ENCODE peak calls at places on chromosomes 4 and X, in six cellular contexts. One of them, this sample, is unnamed.

GRCh38 chrX:106208154-106208553 is 40.0 kb downstream of the PWWP3B start:
- DNase-seq in foreskin fibroblast: no peak
- DNase-seq in colonic mucosa: no peak
- DNase-seq in tibial artery: no peak
- DNase-seq in right lobe of liver: no peak
- DNase-seq in suprapubic skin: no peak
- DNase-seq in this sample: no peak

GRCh38 chrX:29841750-29842149 is 373.6 kb upstream of the MAGEB2 start:
- DNase-seq in foreskin fibroblast: peak
- DNase-seq in tibial artery: no peak
- DNase-seq in right lobe of liver: no peak
- DNase-seq in colonic mucosa: no peak
- DNase-seq in suprapubic skin: no peak
- DNase-seq in this sample: no peak

GRCh38 chr4:38759077-38759789 is 23.6 kb downstream of the TLR10 start:
- DNase-seq in colonic mucosa: peak
- DNase-seq in foreskin fibroblast: peak
- DNase-seq in tibial artery: peak
- DNase-seq in suprapubic skin: no peak
- DNase-seq in right lobe of liver: no peak
- DNase-seq in this sample: peak

GRCh38 chr4:76803522-76803921 is 94.4 kb downstream of the SOWAHB start:
- DNase-seq in colonic mucosa: no peak
- DNase-seq in suprapubic skin: no peak
- DNase-seq in foreskin fibroblast: peak
- DNase-seq in right lobe of liver: no peak
- DNase-seq in tibial artery: no peak
- DNase-seq in this sample: peak

GRCh38 chrX:54447461-54447860 is 7.3 kb downstream of the TSR2 start:
- DNase-seq in colonic mucosa: no peak
- DNase-seq in right lobe of liver: no peak
- DNase-seq in suprapubic skin: no peak
- DNase-seq in foreskin fibroblast: peak
- DNase-seq in tibial artery: no peak
- DNase-seq in this sample: no peak

GRCh38 chr4:101104264-101105052 is 242.9 kb downstream of the PPP3CA start:
- DNase-seq in tibial artery: no peak
- DNase-seq in foreskin fibroblast: no peak
- DNase-seq in colonic mucosa: no peak
- DNase-seq in suprapubic skin: no peak
- DNase-seq in right lobe of liver: no peak
- DNase-seq in this sample: no peak

GRCh38 chr4:150720973-150721518 is 139.1 kb downstream of the MAB21L2 start:
- DNase-seq in colonic mucosa: no peak
- DNase-seq in tibial artery: no peak
- DNase-seq in right lobe of liver: no peak
- DNase-seq in foreskin fibroblast: no peak
- DNase-seq in suprapubic skin: no peak
- DNase-seq in this sample: no peak

GRCh38 chrX:153626863-153627674 is 19.9 kb upstream of the DUSP9 start:
- DNase-seq in suprapubic skin: no peak
- DNase-seq in right lobe of liver: peak
- DNase-seq in colonic mucosa: no peak
- DNase-seq in tibial artery: no peak
- DNase-seq in foreskin fibroblast: no peak
- DNase-seq in this sample: no peak

GRCh38 chrX:30971761-30972603 is 82.9 kb upstream of the TAB3 start:
- DNase-seq in tibial artery: no peak
- DNase-seq in suprapubic skin: no peak
- DNase-seq in colonic mucosa: peak
- DNase-seq in foreskin fibroblast: peak
- DNase-seq in right lobe of liver: no peak
- DNase-seq in this sample: peak

GRCh38 chr4:169818063-169818679 is 60.4 kb upstream of the HPF1 start:
- DNase-seq in colonic mucosa: no peak
- DNase-seq in foreskin fibroblast: no peak
- DNase-seq in right lobe of liver: no peak
- DNase-seq in tibial artery: no peak
- DNase-seq in suprapubic skin: no peak
- DNase-seq in this sample: no peak

GRCh38 chrX:19602866-19603620 is 87.7 kb upstream of the MAP3K15 start:
- DNase-seq in right lobe of liver: no peak
- DNase-seq in suprapubic skin: no peak
- DNase-seq in foreskin fibroblast: peak
- DNase-seq in colonic mucosa: no peak
- DNase-seq in tibial artery: peak
- DNase-seq in this sample: no peak

GRCh38 chr4:41734366-41734765 is 14.2 kb downstream of the PHOX2B start:
- DNase-seq in suprapubic skin: no peak
- DNase-seq in foreskin fibroblast: no peak
- DNase-seq in right lobe of liver: no peak
- DNase-seq in colonic mucosa: no peak
- DNase-seq in tibial artery: no peak
- DNase-seq in this sample: peak

GRCh38 chrX:10519761-10520160 is 100.6 kb downstream of the MID1 start:
- DNase-seq in foreskin fibroblast: no peak
- DNase-seq in colonic mucosa: no peak
- DNase-seq in suprapubic skin: no peak
- DNase-seq in right lobe of liver: no peak
- DNase-seq in tibial artery: no peak
- DNase-seq in this sample: no peak

GRCh38 chrX:18674417-18674787 is 2.5 kb upstream of the RS1 start:
- DNase-seq in suprapubic skin: peak
- DNase-seq in foreskin fibroblast: no peak
- DNase-seq in right lobe of liver: peak
- DNase-seq in colonic mucosa: peak
- DNase-seq in tibial artery: peak
- DNase-seq in this sample: no peak

GRCh38 chrX:11628399-11628798 is 37.3 kb downstream of the ARHGAP6 start:
- DNase-seq in colonic mucosa: no peak
- DNase-seq in right lobe of liver: no peak
- DNase-seq in tibial artery: no peak
- DNase-seq in foreskin fibroblast: no peak
- DNase-seq in suprapubic skin: no peak
- DNase-seq in this sample: no peak

GRCh38 chr4:41176357-41176756 is 38.0 kb downstream of the APBB2 start:
- DNase-seq in colonic mucosa: no peak
- DNase-seq in suprapubic skin: no peak
- DNase-seq in right lobe of liver: no peak
- DNase-seq in foreskin fibroblast: no peak
- DNase-seq in tibial artery: no peak
- DNase-seq in this sample: no peak

GRCh38 chrX:125762954-125763353 is 403.1 kb downstream of the DCAF12L2 start:
- DNase-seq in colonic mucosa: no peak
- DNase-seq in suprapubic skin: no peak
- DNase-seq in foreskin fibroblast: no peak
- DNase-seq in right lobe of liver: no peak
- DNase-seq in tibial artery: no peak
- DNase-seq in this sample: no peak

GRCh38 chrX:125758819-125759218 is 407.3 kb downstream of the DCAF12L2 start:
- DNase-seq in right lobe of liver: no peak
- DNase-seq in tibial artery: no peak
- DNase-seq in colonic mucosa: no peak
- DNase-seq in foreskin fibroblast: no peak
- DNase-seq in suprapubic skin: no peak
- DNase-seq in this sample: no peak

GRCh38 chrX:125757794-125758564 is 408.1 kb downstream of the DCAF12L2 start:
- DNase-seq in foreskin fibroblast: no peak
- DNase-seq in tibial artery: peak
- DNase-seq in suprapubic skin: no peak
- DNase-seq in colonic mucosa: no peak
- DNase-seq in right lobe of liver: no peak
- DNase-seq in this sample: no peak
- H3K4me3 ChIP-seq in foreskin fibroblast: no peak
- H3K4me3 ChIP-seq in tibial artery: peak
- H3K4me3 ChIP-seq in suprapubic skin: no peak
- H3K4me3 ChIP-seq in colonic mucosa: no peak
- H3K4me3 ChIP-seq in right lobe of liver: no peak
- H3K4me3 ChIP-seq in this sample: no peak

GRCh38 chrX:74492720-74493201 is 71.5 kb downstream of the SLC16A2 start:
- DNase-seq in tibial artery: no peak
- DNase-seq in suprapubic skin: no peak
- DNase-seq in colonic mucosa: no peak
- DNase-seq in right lobe of liver: no peak
- DNase-seq in foreskin fibroblast: no peak
- DNase-seq in this sample: no peak
- TF ChIP-seq CTCF in tibial artery: no peak
- TF ChIP-seq CTCF in suprapubic skin: no peak
- TF ChIP-seq CTCF in colonic mucosa: no peak
- TF ChIP-seq CTCF in right lobe of liver: peak
- TF ChIP-seq CTCF in foreskin fibroblast: no peak
- TF ChIP-seq CTCF in this sample: peak

DNA sequence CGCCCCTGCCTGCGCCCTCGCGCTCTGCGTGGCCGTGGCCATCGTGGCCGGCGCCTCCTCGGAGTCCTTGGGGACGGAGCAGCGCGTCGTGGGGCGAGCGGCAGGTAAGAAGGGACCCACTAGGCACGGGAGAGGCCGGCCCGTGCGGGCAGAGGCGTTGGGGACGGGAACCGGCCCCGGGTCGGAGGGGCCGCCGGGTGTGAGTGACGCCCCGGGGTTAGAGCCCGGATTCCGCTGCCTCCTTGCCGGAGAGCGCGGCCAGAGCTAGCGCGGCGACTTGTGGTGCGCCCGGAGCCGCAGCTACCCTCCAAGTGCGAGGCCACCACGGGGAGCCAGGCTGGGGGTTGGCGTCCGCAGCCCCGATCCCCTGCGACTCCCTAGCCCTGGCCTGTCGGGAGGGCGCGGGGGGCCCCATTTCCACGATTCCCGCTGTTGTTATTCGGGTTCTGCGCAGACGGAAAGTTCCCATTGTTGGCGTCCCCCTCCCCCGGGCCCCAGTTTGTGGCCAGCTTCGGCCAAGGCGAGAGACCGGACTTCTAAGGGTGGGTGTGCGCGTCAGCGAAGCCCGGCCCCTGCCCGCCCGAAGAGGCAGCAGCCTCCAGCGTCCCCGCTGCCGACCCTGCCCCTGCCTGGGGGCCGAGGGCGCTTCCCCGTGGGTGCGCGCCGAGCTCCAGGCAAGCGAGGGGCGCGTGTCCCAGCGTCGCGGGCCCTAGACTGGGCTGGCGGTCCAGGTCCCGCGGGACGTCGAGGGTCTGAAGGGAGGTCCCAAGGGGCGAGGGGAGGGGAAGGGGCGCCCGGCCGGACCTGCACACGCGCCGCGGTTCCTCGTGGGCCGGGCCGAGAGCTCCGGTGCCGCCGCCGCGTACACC is 1.1 kb downstream of the FGFR3 start:
- DNase-seq in tibial artery: no peak
- DNase-seq in suprapubic skin: no peak
- DNase-seq in colonic mucosa: no peak
- DNase-seq in right lobe of liver: no peak
- DNase-seq in foreskin fibroblast: no peak
- DNase-seq in this sample: no peak
- H3K4me3 ChIP-seq in tibial artery: peak
- H3K4me3 ChIP-seq in suprapubic skin: peak
- H3K4me3 ChIP-seq in colonic mucosa: peak
- H3K4me3 ChIP-seq in right lobe of liver: peak
- H3K4me3 ChIP-seq in foreskin fibroblast: peak
- H3K4me3 ChIP-seq in this sample: peak

GRCh38 chrX:55715847-55716246 is 1.7 kb upstream of the RRAGB start:
- DNase-seq in suprapubic skin: no peak
- DNase-seq in right lobe of liver: no peak
- DNase-seq in tibial artery: no peak
- DNase-seq in foreskin fibroblast: no peak
- DNase-seq in colonic mucosa: no peak
- DNase-seq in this sample: no peak
- TF ChIP-seq CTCF in suprapubic skin: no peak
- TF ChIP-seq CTCF in right lobe of liver: no peak
- TF ChIP-seq CTCF in tibial artery: no peak
- TF ChIP-seq CTCF in foreskin fibroblast: no peak
- TF ChIP-seq CTCF in colonic mucosa: no peak
- TF ChIP-seq CTCF in this sample: no peak

GRCh38 chr4:182449960-182450359 is 206.8 kb downstream of the TENM3 start:
- DNase-seq in suprapubic skin: no peak
- DNase-seq in foreskin fibroblast: no peak
- DNase-seq in colonic mucosa: no peak
- DNase-seq in right lobe of liver: no peak
- DNase-seq in tibial artery: no peak
- DNase-seq in this sample: no peak
- H3K4me3 ChIP-seq in suprapubic skin: peak
- H3K4me3 ChIP-seq in foreskin fibroblast: peak
- H3K4me3 ChIP-seq in colonic mucosa: no peak
- H3K4me3 ChIP-seq in right lobe of liver: no peak
- H3K4me3 ChIP-seq in tibial artery: peak
- H3K4me3 ChIP-seq in this sample: peak

DNA sequence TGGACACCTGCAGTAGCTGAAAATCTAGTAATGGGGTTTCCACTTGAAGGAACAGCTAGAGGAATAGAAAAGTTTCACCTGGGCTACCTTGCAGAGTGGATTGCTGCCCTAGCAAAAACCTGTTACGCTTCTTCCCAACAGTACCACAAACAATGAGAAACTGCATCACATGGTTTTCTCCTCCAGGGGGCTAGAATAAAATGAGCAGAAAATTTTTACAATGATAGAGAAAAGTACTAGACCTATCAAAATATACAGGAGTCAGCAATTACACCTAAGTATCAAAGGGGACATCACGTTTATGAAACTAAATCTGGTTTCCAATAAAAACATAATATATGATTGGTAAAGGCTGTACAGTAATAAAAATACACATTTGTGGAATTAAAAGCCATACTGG is 423.1 kb upstream of the PITX2 start:
- DNase-seq in foreskin fibroblast: no peak
- DNase-seq in tibial artery: no peak
- DNase-seq in colonic mucosa: no peak
- DNase-seq in right lobe of liver: no peak
- DNase-seq in suprapubic skin: no peak
- DNase-seq in this sample: no peak
- TF ChIP-seq CTCF in foreskin fibroblast: no peak
- TF ChIP-seq CTCF in tibial artery: no peak
- TF ChIP-seq CTCF in colonic mucosa: no peak
- TF ChIP-seq CTCF in right lobe of liver: peak
- TF ChIP-seq CTCF in suprapubic skin: no peak
- TF ChIP-seq CTCF in this sample: no peak

GRCh38 chr4:185529413-185529812 is 5.9 kb downstream of the PDLIM3 start:
- DNase-seq in foreskin fibroblast: no peak
- DNase-seq in suprapubic skin: no peak
- DNase-seq in tibial artery: no peak
- DNase-seq in colonic mucosa: no peak
- DNase-seq in right lobe of liver: no peak
- DNase-seq in this sample: no peak

GRCh38 chr4:185532795-185533324 is 2.4 kb downstream of the PDLIM3 start:
- DNase-seq in suprapubic skin: no peak
- DNase-seq in foreskin fibroblast: no peak
- DNase-seq in tibial artery: no peak
- DNase-seq in right lobe of liver: no peak
- DNase-seq in colonic mucosa: no peak
- DNase-seq in this sample: no peak

GRCh38 chr4:185534850-185535761 is at the start of gene PDLIM3:
- DNase-seq in tibial artery: peak
- DNase-seq in right lobe of liver: peak
- DNase-seq in suprapubic skin: peak
- DNase-seq in colonic mucosa: peak
- DNase-seq in foreskin fibroblast: no peak
- DNase-seq in this sample: no peak

GRCh38 chr4:185534534-185534849 is 815 bp downstream of the PDLIM3 start:
- DNase-seq in foreskin fibroblast: no peak
- DNase-seq in suprapubic skin: no peak
- DNase-seq in colonic mucosa: no peak
- DNase-seq in right lobe of liver: no peak
- DNase-seq in tibial artery: no peak
- DNase-seq in this sample: no peak

GRCh38 chr4:185532327-185532726 is 3.0 kb downstream of the PDLIM3 start:
- DNase-seq in tibial artery: peak
- DNase-seq in suprapubic skin: no peak
- DNase-seq in colonic mucosa: no peak
- DNase-seq in right lobe of liver: no peak
- DNase-seq in foreskin fibroblast: no peak
- DNase-seq in this sample: no peak
- H3K4me3 ChIP-seq in tibial artery: peak
- H3K4me3 ChIP-seq in suprapubic skin: no peak
- H3K4me3 ChIP-seq in colonic mucosa: no peak
- H3K4me3 ChIP-seq in right lobe of liver: no peak
- H3K4me3 ChIP-seq in foreskin fibroblast: no peak
- H3K4me3 ChIP-seq in this sample: no peak

This sample was measured in HFF-Myc.